ENCODE peak calls at places on chromosomes 16 and 17, in four cellular contexts. One of them, this sample, is unnamed.

GRCh38 chr17:32956240-32956970 is 28.5 kb downstream of the TMEM98 start:
- DNase-seq in NCI-H1105: no peak
- DNase-seq in small intestine: no peak
- DNase-seq in COR-L47: no peak
- DNase-seq in this sample: no peak

GRCh38 chr17:74116087-74116717 is 87.3 kb upstream of the RPL38 start:
- DNase-seq in small intestine: no peak
- DNase-seq in COR-L47: peak
- DNase-seq in NCI-H1105: no peak
- DNase-seq in this sample: peak

GRCh38 chr17:14197582-14197981 is 39.1 kb downstream of the CDRT15 start:
- DNase-seq in small intestine: peak
- DNase-seq in NCI-H1105: no peak
- DNase-seq in COR-L47: no peak
- DNase-seq in this sample: no peak

GRCh38 chr16:84973776-84974523 is 37.4 kb downstream of the ZDHHC7 start:
- DNase-seq in COR-L47: no peak
- DNase-seq in small intestine: no peak
- DNase-seq in NCI-H1105: no peak
- DNase-seq in this sample: no peak

GRCh38 chr17:80133626-80133970 is 13.3 kb downstream of the EIF4A3 start:
- DNase-seq in NCI-H1105: no peak
- DNase-seq in small intestine: no peak
- DNase-seq in COR-L47: no peak
- DNase-seq in this sample: no peak

GRCh38 chr16:72658888-72659717 is 388.8 kb downstream of the ZFHX3 start:
- DNase-seq in small intestine: no peak
- DNase-seq in COR-L47: no peak
- DNase-seq in NCI-H1105: no peak
- DNase-seq in this sample: no peak

GRCh38 chr16:58458634-58459343 is 41.2 kb upstream of the NDRG4 start:
- DNase-seq in COR-L47: no peak
- DNase-seq in NCI-H1105: no peak
- DNase-seq in small intestine: no peak
- DNase-seq in this sample: no peak

GRCh38 chr16:4679156-4679853 is 14.1 kb upstream of the NUDT16L1 start:
- DNase-seq in small intestine: peak
- DNase-seq in NCI-H1105: no peak
- DNase-seq in COR-L47: no peak
- DNase-seq in this sample: no peak

GRCh38 chr17:38745545-38745944 is 2.6 kb downstream of the PCGF2 start:
- DNase-seq in NCI-H1105: peak
- DNase-seq in COR-L47: peak
- DNase-seq in small intestine: no peak
- DNase-seq in this sample: peak

GRCh38 chr17:13004336-13004735 is 13.5 kb downstream of the ELAC2 start:
- DNase-seq in NCI-H1105: no peak
- DNase-seq in COR-L47: no peak
- DNase-seq in small intestine: no peak
- DNase-seq in this sample: no peak

GRCh38 chr16:85717393-85718152 is 28.8 kb upstream of the GINS2 start:
- DNase-seq in NCI-H1105: peak
- DNase-seq in COR-L47: peak
- DNase-seq in small intestine: peak
- DNase-seq in this sample: peak

GRCh38 chr16:5502467-5502869 is 404.9 kb upstream of the EEF2KMT start:
- DNase-seq in COR-L47: no peak
- DNase-seq in NCI-H1105: no peak
- DNase-seq in small intestine: no peak
- DNase-seq in this sample: peak

GRCh38 chr17:82100502-82101298 is 2.7 kb upstream of the FASN start:
- DNase-seq in small intestine: no peak
- DNase-seq in NCI-H1105: no peak
- DNase-seq in COR-L47: no peak
- DNase-seq in this sample: no peak

GRCh38 chr16:64182985-64183384 is 938.9 kb downstream of the CDH11 start:
- DNase-seq in COR-L47: no peak
- DNase-seq in small intestine: peak
- DNase-seq in NCI-H1105: no peak
- DNase-seq in this sample: no peak

GRCh38 chr17:61594294-61594825 is 3.3 kb upstream of the NACA2 start:
- DNase-seq in small intestine: no peak
- DNase-seq in NCI-H1105: no peak
- DNase-seq in COR-L47: no peak
- DNase-seq in this sample: no peak

GRCh38 chr17:37342589-37342988 is 33.2 kb upstream of the C17orf78 start:
- DNase-seq in COR-L47: no peak
- DNase-seq in NCI-H1105: no peak
- DNase-seq in small intestine: no peak
- DNase-seq in this sample: no peak

GRCh38 chr17:81434079-81434478 is 38.8 kb downstream of the BAHCC1 start:
- DNase-seq in COR-L47: no peak
- DNase-seq in small intestine: no peak
- DNase-seq in NCI-H1105: no peak
- DNase-seq in this sample: no peak

GRCh38 chr17:72413077-72414031 is 292.5 kb downstream of the SOX9 start:
- DNase-seq in COR-L47: no peak
- DNase-seq in small intestine: peak
- DNase-seq in NCI-H1105: no peak
- DNase-seq in this sample: no peak

GRCh38 chr16:89922884-89923639 is at the start of gene TUBB3:
- DNase-seq in NCI-H1105: peak
- DNase-seq in COR-L47: peak
- DNase-seq in small intestine: peak
- DNase-seq in this sample: peak

GRCh38 chr17:72151565-72152391 is 31.0 kb downstream of the SOX9 start:
- DNase-seq in small intestine: peak
- DNase-seq in COR-L47: no peak
- DNase-seq in NCI-H1105: no peak
- DNase-seq in this sample: no peak

GRCh38 chr17:71460943-71461342 is 659.9 kb upstream of the SOX9 start:
- DNase-seq in COR-L47: no peak
- DNase-seq in small intestine: peak
- DNase-seq in NCI-H1105: no peak
- DNase-seq in this sample: no peak

GRCh38 chr16:1055557-1055924 is 17.0 kb upstream of the SSTR5 start:
- DNase-seq in COR-L47: no peak
- DNase-seq in NCI-H1105: no peak
- DNase-seq in small intestine: peak
- DNase-seq in this sample: no peak

GRCh38 chr17:164536-165235 is 16.8 kb downstream of the DOC2B start:
- DNase-seq in NCI-H1105: no peak
- DNase-seq in COR-L47: no peak
- DNase-seq in small intestine: peak
- DNase-seq in this sample: no peak

GRCh38 chr16:49875812-49876715 is 20.2 kb upstream of the ZNF423 start:
- DNase-seq in small intestine: no peak
- DNase-seq in COR-L47: no peak
- DNase-seq in NCI-H1105: no peak
- DNase-seq in this sample: no peak

GRCh38 chr17:67063146-67063545 is 18.8 kb downstream of the CACNG1 start:
- DNase-seq in small intestine: no peak
- DNase-seq in NCI-H1105: no peak
- DNase-seq in COR-L47: no peak
- DNase-seq in this sample: no peak

GRCh38 chr16:25734473-25735100 is 42.8 kb downstream of the HS3ST4 start:
- DNase-seq in small intestine: no peak
- DNase-seq in COR-L47: no peak
- DNase-seq in NCI-H1105: no peak
- DNase-seq in this sample: no peak

GRCh38 chr17:51144266-51145022 is 8.9 kb upstream of the NME1 start:
- DNase-seq in NCI-H1105: no peak
- DNase-seq in COR-L47: no peak
- DNase-seq in small intestine: peak
- DNase-seq in this sample: peak

GRCh38 chr17:72404872-72405271 is 284.1 kb downstream of the SOX9 start:
- DNase-seq in small intestine: no peak
- DNase-seq in COR-L47: no peak
- DNase-seq in NCI-H1105: no peak
- DNase-seq in this sample: no peak

GRCh38 chr16:17076121-17076757 is 394.5 kb downstream of the XYLT1 start:
- DNase-seq in small intestine: no peak
- DNase-seq in COR-L47: no peak
- DNase-seq in NCI-H1105: no peak
- DNase-seq in this sample: no peak

GRCh38 chr17:7014995-7015586 is 2.7 kb downstream of the RNASEK start:
- DNase-seq in COR-L47: no peak
- DNase-seq in NCI-H1105: no peak
- DNase-seq in small intestine: no peak
- DNase-seq in this sample: no peak

GRCh38 chr17:38604479-38605229 is 1.1 kb downstream of the SRCIN1 start:
- DNase-seq in NCI-H1105: no peak
- DNase-seq in small intestine: no peak
- DNase-seq in COR-L47: no peak
- DNase-seq in this sample: peak

This sample was measured in NCI-H2227 treated with DMSO at 0.1 percent for 48 hours.